ENCODE peak calls at places on chromosome 15, in four cellular contexts. F is uterus, M is sigmoid colon, T is A549. O is an unnamed sample.

GRCh38 chr15:49817100-49817499 is 196.3 kb downstream of the DTWD1 start:
- DNase-seq in F (no peak), M (no peak), T (no peak), O (no peak)

GRCh38 chr15:41848595-41848994 is 9.9 kb downstream of the PLA2G4B start:
- DNase-seq in F (no peak), M (no peak), T (no peak), O (peak; percentile 77)

GRCh38 chr15:71224024-71224423 is 108.8 kb downstream of the THSD4 start:
- DNase-seq in F (no peak), M (no peak), T (no peak), O (no peak)

GRCh38 chr15:90142216-90143175 is 40.2 kb upstream of the IDH2 start:
- DNase-seq in F (no peak), M (no peak), T (no peak), O (peak; percentile 75)

GRCh38 chr15:48683991-48684765 is 38.7 kb upstream of the FBN1 start:
- DNase-seq in F (no peak), M (no peak), T (no peak), O (no peak)

GRCh38 chr15:29571728-29572454 is 250.4 kb downstream of the TJP1 start:
- DNase-seq in F (no peak), M (no peak), T (peak; percentile 31), O (no peak)

GRCh38 chr15:98174286-98174685 is 213.8 kb downstream of the ARRDC4 start:
- DNase-seq in F (no peak), M (no peak), T (no peak), O (no peak)

GRCh38 chr15:47820780-47821319 is 103.5 kb downstream of the SEMA6D start:
- DNase-seq in F (no peak), M (no peak), T (no peak), O (no peak)

GRCh38 chr15:33330931-33331330 is 20.2 kb downstream of the RYR3 start:
- DNase-seq in F (no peak), M (no peak), T (no peak), O (no peak)

GRCh38 chr15:33639968-33640367 is 328.3 kb upstream of the CHRM5 start:
- DNase-seq in F (no peak), M (no peak), T (no peak), O (no peak)

GRCh38 chr15:34900748-34901147 is 68.8 kb downstream of the AQR start:
- DNase-seq in F (no peak), M (no peak), T (no peak), O (no peak)

GRCh38 chr15:42332331-42332730 is 27.0 kb upstream of the CAPN3 start:
- DNase-seq in F (no peak), M (no peak), T (no peak), O (no peak)

GRCh38 chr15:51837784-51838183 is 8.3 kb downstream of the TMOD3 start:
- DNase-seq in F (no peak), M (no peak), T (no peak), O (peak; percentile 43)

GRCh38 chr15:62869116-62869515 is 173.4 kb upstream of the TPM1 start:
- DNase-seq in F (no peak), M (no peak), T (no peak), O (no peak)

GRCh38 chr15:75227663-75228280 is 26.1 kb downstream of the C15orf39 start:
- DNase-seq in F (no peak), M (peak; percentile 40), T (no peak), O (no peak)

GRCh38 chr15:40424483-40425115 is 16.2 kb upstream of the BAHD1 start:
- DNase-seq in F (no peak), M (no peak), T (no peak), O (no peak)

GRCh38 chr15:29671308-29671981 is 150.8 kb downstream of the TJP1 start:
- DNase-seq in F (no peak), M (no peak), T (peak; percentile 64), O (no peak)

GRCh38 chr15:40510201-40510600 is 39.4 kb downstream of the CHST14 start:
- DNase-seq in F (no peak), M (no peak), T (no peak), O (no peak)

GRCh38 chr15:73352082-73352481 is 16.7 kb downstream of the HCN4 start:
- DNase-seq in F (no peak), M (no peak), T (no peak), O (no peak)

GRCh38 chr15:49187537-49188245 is 17.6 kb downstream of the GALK2 start:
- DNase-seq in F (no peak), M (no peak), T (no peak), O (no peak)

GRCh38 chr15:84871428-84871985 is 13.0 kb upstream of the SLC28A1 start:
- DNase-seq in F (no peak), M (no peak), T (no peak), O (peak; percentile 9)
- TF ChIP-seq CTCF in F (no peak), M (no peak), T (no peak), O (no peak)

DNA sequence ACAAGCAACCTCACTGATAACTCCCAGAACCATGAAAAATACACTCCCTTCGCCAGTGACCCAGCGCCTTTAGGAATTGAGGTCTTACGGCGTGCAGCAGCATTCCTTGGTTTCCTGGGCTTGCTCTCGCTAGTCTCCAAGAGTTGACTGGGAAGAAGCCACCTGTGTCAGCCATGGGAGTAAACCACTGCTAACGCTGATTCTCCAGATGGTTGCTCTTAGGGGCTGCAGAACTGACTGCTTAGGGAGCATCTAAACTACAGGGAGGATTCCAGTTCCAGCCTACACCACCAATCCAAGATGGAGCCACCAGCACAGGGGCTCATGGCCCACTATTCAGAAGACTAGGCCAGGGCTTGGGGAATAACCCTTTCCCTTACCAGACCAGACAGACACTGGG is 2.4 kb downstream of the RBPMS2 start:
- DNase-seq in F (no peak), M (no peak), T (no peak), O (no peak)
- TF ChIP-seq CTCF in F (no peak), M (no peak), T (no peak), O (no peak)

GRCh38 chr15:80982205-80982604 is 7.4 kb downstream of the MESD start:
- DNase-seq in F (no peak), M (no peak), T (no peak), O (peak; percentile 30)
- TF ChIP-seq CTCF in F (no peak), M (no peak), T (no peak), O (no peak)

GRCh38 chr15:25175033-25175788 is 220.4 kb downstream of the SNRPN start:
- DNase-seq in F (peak; percentile 6), M (no peak), T (no peak), O (no peak)
- TF ChIP-seq CTCF in F (no peak), M (no peak), T (no peak), O (no peak)

GRCh38 chr15:32042269-32042996 is 12.1 kb downstream of the CHRNA7 start:
- DNase-seq in F (no peak), M (no peak), T (peak; percentile 9), O (no peak)
- TF ChIP-seq CTCF in F (no peak), M (no peak), T (no peak), O (no peak)

GRCh38 chr15:45666119-45666875 is 31.5 kb downstream of the SQOR start:
- DNase-seq in F (no peak), M (no peak), T (no peak), O (no peak)

GRCh38 chr15:45668386-45668785 is 33.6 kb downstream of the SQOR start:
- DNase-seq in F (no peak), M (no peak), T (no peak), O (no peak)

GRCh38 chr15:45669422-45669821 is 34.6 kb downstream of the SQOR start:
- DNase-seq in F (no peak), M (no peak), T (no peak), O (no peak)

GRCh38 chr15:45665261-45665660 is 30.4 kb downstream of the SQOR start:
- DNase-seq in F (no peak), M (no peak), T (no peak), O (no peak)

DNA sequence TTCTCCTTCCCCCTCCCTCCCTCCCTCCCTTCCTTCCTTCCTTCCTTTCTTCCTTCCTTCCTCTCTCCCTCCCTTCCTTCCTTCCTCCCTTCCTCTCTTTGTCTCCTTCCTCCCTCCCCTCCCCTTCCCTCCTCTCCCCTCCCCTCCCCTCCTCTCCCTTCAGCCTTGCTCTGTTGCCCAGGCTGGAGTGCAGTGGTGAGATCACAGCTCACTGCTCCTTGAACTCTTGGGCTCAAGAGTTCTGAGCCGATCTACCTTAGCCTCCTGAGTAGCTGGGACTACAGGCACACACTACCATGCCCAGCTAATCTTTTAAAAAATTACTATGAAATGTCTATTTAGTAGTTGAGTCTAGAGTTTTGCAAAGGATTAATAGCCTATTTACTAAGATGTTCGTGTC is 32.2 kb downstream of the SQOR start:
- DNase-seq in F (no peak), M (no peak), T (no peak), O (no peak)
- TF ChIP-seq CTCF in F (no peak), M (no peak), T (no peak), O (no peak)